ENCODE peak calls at places on chromosomes 16 and 17, in six cellular contexts. H is IMR-90; J is iris pigment epithelial cell; Z is M059J; C is AG04450; M is CD8-positive, alpha-beta memory T cell. T is an unnamed sample.

GRCh38 chr16:56263711-56264608 is 72.7 kb downstream of the GNAO1 start:
- DNase-seq in Z (no peak), H (no peak), J (no peak), M (no peak), C (no peak), T (no peak)

GRCh38 chr16:31010539-31010938 is at the start of gene STX1B:
- DNase-seq in J (no peak), H (no peak), C (no peak), Z (no peak), M (peak), T (peak)

GRCh38 chr17:2400474-2400866 is 390 bp downstream of the MNT start:
- DNase-seq in J (peak), H (no peak), M (peak), C (no peak), Z (peak), T (peak)

GRCh38 chr16:82935781-82936180 is 309.0 kb downstream of the CDH13 start:
- DNase-seq in C (no peak), H (no peak), M (no peak), Z (peak), J (no peak), T (no peak)

GRCh38 chr17:81840826-81841778 is 6.3 kb upstream of the PPP1R27 start:
- DNase-seq in C (no peak), J (no peak), M (no peak), H (no peak), Z (no peak), T (no peak)

GRCh38 chr17:77572851-77573250 is 385.7 kb upstream of the TNRC6C start:
- DNase-seq in J (no peak), H (no peak), C (no peak), M (no peak), Z (no peak), T (no peak)

GRCh38 chr16:65698943-65699342 is 577.1 kb upstream of the CDH11 start:
- DNase-seq in H (no peak), J (peak), C (no peak), Z (peak), M (no peak), T (no peak)

GRCh38 chr17:4154201-4154600 is 11.2 kb downstream of the CYB5D2 start:
- DNase-seq in H (no peak), J (no peak), C (no peak), Z (peak), M (no peak), T (no peak)

GRCh38 chr16:81711609-81712329 is 67.3 kb upstream of the PLCG2 start:
- DNase-seq in C (peak), M (no peak), H (peak), Z (peak), J (peak), T (no peak)